ENCODE peak calls at places on chromosome 4, in eight cellular contexts. D is endothelial cell; W is psoas muscle; Q is T-helper 2 cell; B is HCEC 1CT; Y is NCI-H1092 treated with DMSO at 0.1 percent for 48 hours; C is stimulated activated CD4-positive, alpha-beta T cell treated with anti-CD3 and anti-CD28 coated beads, Interleukin-1b, Interleukin-23, amount 100 ng/mL, for 24 hours; K is M059J. E is an unnamed sample.

GRCh38 chr4:55568905-55569504 is 22.3 kb upstream of the CLOCK start:
- DNase-seq in D (no peak), W (no peak), Q (no peak), B (no peak), Y (no peak), C (no peak), K (no peak), E (no peak)

GRCh38 chr4:8540072-8540471 is 40.1 kb upstream of the GPR78 start:
- DNase-seq in D (no peak), W (no peak), Q (no peak), B (no peak), Y (no peak), C (no peak), K (no peak), E (no peak)

GRCh38 chr4:111602848-111603247 is 542.4 kb upstream of the FAM241A start:
- DNase-seq in D (no peak), W (no peak), Q (no peak), B (no peak), Y (no peak), C (no peak), K (no peak), E (peak)

GRCh38 chr4:34732170-34732569 is 1512.1 kb downstream of the ARAP2 start:
- DNase-seq in D (no peak), W (no peak), Q (no peak), B (no peak), Y (no peak), C (no peak), K (peak), E (no peak)

GRCh38 chr4:161894493-161895167 is 269.2 kb downstream of the FSTL5 start:
- DNase-seq in D (no peak), W (no peak), Q (no peak), B (peak), Y (no peak), C (no peak), K (peak), E (no peak)

GRCh38 chr4:84708406-84709135 is 125.6 kb downstream of the CDS1 start:
- DNase-seq in D (no peak), W (no peak), Q (no peak), B (peak), Y (no peak), C (no peak), K (no peak), E (peak)

GRCh38 chr4:168621806-168622589 is 125.1 kb downstream of the PALLD start:
- DNase-seq in D (no peak), W (no peak), Q (no peak), B (peak), Y (no peak), C (no peak), K (peak), E (peak)

GRCh38 chr4:7890635-7891393 is 48.8 kb downstream of the AFAP1 start:
- DNase-seq in D (no peak), W (no peak), Q (no peak), B (peak), Y (no peak), C (no peak), K (peak), E (peak)

GRCh38 chr4:151853034-151853433 is 92.2 kb upstream of the GATB start:
- DNase-seq in D (no peak), W (no peak), Q (no peak), B (no peak), Y (no peak), C (no peak), K (no peak), E (no peak)